ENCODE peak calls at places on chromosomes 16 and 17, in six cellular contexts. G is GM12878, P is colonic mucosa, O is mesendoderm, U is PC-3, F is kidney. J is an unnamed sample.

GRCh38 chr16:70396209-70396904 is 42.5 kb downstream of the ST3GAL2 start:
- DNase-seq in G (no peak), P (peak), O (peak), U (no peak), F (no peak), J (no peak)

GRCh38 chr17:1557355-1558095 is 5.1 kb downstream of the PITPNA start:
- DNase-seq in G (no peak), P (peak), O (no peak), U (no peak), F (no peak), J (no peak)

GRCh38 chr16:56460101-56460500 is 8.7 kb downstream of the OGFOD1 start:
- DNase-seq in G (no peak), P (no peak), O (no peak), U (no peak), F (no peak), J (no peak)

GRCh38 chr17:62696256-62696655 is 68.8 kb downstream of the MRC2 start:
- DNase-seq in G (no peak), P (no peak), O (no peak), U (no peak), F (no peak), J (peak)

GRCh38 chr17:65785109-65785508 is 223.7 kb upstream of the AXIN2 start:
- DNase-seq in G (no peak), P (no peak), O (no peak), U (peak), F (no peak), J (no peak)

GRCh38 chr17:67821871-67822367 is 3.4 kb upstream of the BPTF start:
- DNase-seq in G (no peak), P (no peak), O (no peak), U (no peak), F (no peak), J (no peak)

GRCh38 chr17:21425736-21426135 is 49.6 kb downstream of the KCNJ12 start:
- DNase-seq in G (no peak), P (no peak), O (no peak), U (no peak), F (no peak), J (peak)

GRCh38 chr17:79325707-79326106 is 251.1 kb downstream of the ENGASE start:
- DNase-seq in G (no peak), P (no peak), O (peak), U (peak), F (peak), J (peak)

GRCh38 chr17:35761601-35762000 is 914 bp downstream of the C17orf50 start:
- DNase-seq in G (no peak), P (no peak), O (no peak), U (no peak), F (no peak), J (no peak)

GRCh38 chr16:31305219-31305618 is 45.4 kb downstream of the ITGAM start:
- DNase-seq in G (no peak), P (no peak), O (no peak), U (no peak), F (no peak), J (no peak)

GRCh38 chr17:64146418-64147109 is 16.6 kb upstream of the ERN1 start:
- DNase-seq in G (no peak), P (peak), O (peak), U (peak), F (peak), J (peak)

GRCh38 chr17:4449736-4450135 is 16.0 kb downstream of the SPNS3 start:
- DNase-seq in G (no peak), P (peak), O (no peak), U (no peak), F (no peak), J (no peak)
- H3K9ac ChIP-seq in G (no peak), P (no peak), O (no peak), U (no peak), F (no peak), J (no peak)

GRCh38 chr16:58337090-58337444 is 42.2 kb upstream of the PRSS54 start:
- DNase-seq in G (no peak), P (no peak), O (no peak), U (no peak), F (no peak), J (no peak)
- H3K4me3 ChIP-seq in G (no peak), P (peak), O (no peak), U (peak), F (peak), J (no peak)

GRCh38 chr16:67546761-67547422 is 15.4 kb upstream of the CTCF start:
- DNase-seq in G (no peak), P (peak), O (peak), U (peak), F (peak), J (peak)

GRCh38 chr16:67545665-67546024 is 16.7 kb upstream of the CTCF start:
- DNase-seq in G (no peak), P (no peak), O (no peak), U (no peak), F (no peak), J (no peak)

GRCh38 chr16:67547423-67548264 is 14.7 kb upstream of the CTCF start:
- DNase-seq in G (no peak), P (peak), O (no peak), U (no peak), F (peak), J (no peak)

GRCh38 chr16:67544844-67545664 is 16.4 kb downstream of the RIPOR1 start:
- DNase-seq in G (no peak), P (no peak), O (no peak), U (no peak), F (no peak), J (no peak)

GRCh38 chr16:67546091-67546501 is 16.2 kb upstream of the CTCF start:
- DNase-seq in G (no peak), P (no peak), O (no peak), U (no peak), F (peak), J (no peak)
- H3K27ac ChIP-seq in G (no peak), P (no peak), O (no peak), U (no peak), F (no peak), J (no peak)

DNA sequence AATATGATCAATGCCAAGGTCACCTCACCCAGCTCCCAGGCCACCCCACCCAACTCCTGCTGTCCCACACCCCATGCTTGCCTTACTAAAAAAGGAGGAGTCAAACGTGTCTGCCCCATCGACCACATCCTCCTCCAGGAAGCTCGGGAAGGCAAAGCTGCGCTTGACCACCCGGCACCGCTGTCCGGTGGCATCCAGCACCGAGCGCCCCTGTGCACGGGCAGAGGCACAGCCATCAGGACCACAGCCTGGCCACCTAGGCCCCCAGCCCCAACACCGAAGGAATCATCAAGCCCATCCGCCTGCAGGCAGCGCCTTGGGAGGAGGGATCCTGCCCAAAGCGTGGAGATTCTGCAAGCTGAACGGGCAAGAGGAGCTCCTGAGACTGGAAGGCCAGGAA is 10.2 kb downstream of the AANAT start:
- DNase-seq in G (no peak), P (no peak), O (no peak), U (no peak), F (no peak), J (no peak)
- H3K9ac ChIP-seq in G (no peak), P (no peak), O (no peak), U (no peak), F (no peak), J (no peak)

GRCh38 chr17:48960834-48961515 is 7.4 kb downstream of the GIP start:
- DNase-seq in G (no peak), P (no peak), O (peak), U (no peak), F (no peak), J (peak)
- H3K4me3 ChIP-seq in G (no peak), P (no peak), O (no peak), U (peak), F (no peak), J (no peak)

GRCh38 chr17:38745545-38745944 is 2.6 kb downstream of the PCGF2 start:
- DNase-seq in G (no peak), P (peak), O (no peak), U (no peak), F (no peak), J (no peak)

GRCh38 chr17:38747385-38748328 is 479 bp downstream of the PCGF2 start:
- DNase-seq in G (no peak), P (peak), O (peak), U (no peak), F (peak), J (peak)

GRCh38 chr17:38748329-38749221 is at the start of gene PCGF2:
- DNase-seq in G (no peak), P (peak), O (peak), U (peak), F (peak), J (peak)

GRCh38 chr17:38746893-38747384 is 1.2 kb downstream of the PCGF2 start:
- DNase-seq in G (no peak), P (peak), O (no peak), U (no peak), F (no peak), J (peak)

GRCh38 chr17:38746004-38746892 is 1.9 kb downstream of the PCGF2 start:
- DNase-seq in G (no peak), P (peak), O (peak), U (no peak), F (no peak), J (peak)
- H3K27ac ChIP-seq in G (peak), P (no peak), O (peak), U (no peak), F (peak), J (no peak)

GRCh38 chr16:73065617-73066313 is 17.8 kb upstream of the ZFHX3 start:
- DNase-seq in G (no peak), P (no peak), O (peak), U (no peak), F (peak), J (peak)
- H3K9ac ChIP-seq in G (no peak), P (peak), O (no peak), U (no peak), F (no peak), J (no peak)

J was measured in endodermal cell.